ENCODE peak calls at places on chromosomes 16 and 17, in five cellular contexts. V is HCT116, N is endothelial cell of umbilical vein, R is upper lobe of left lung, K is prostate gland. G is an unnamed sample.
A peak's percentile ranks its signal among the peaks of the same experiment; 100 is the strongest.

GRCh38 chr17:43658890-43659289 is 2.8 kb downstream of the MEOX1 start:
- DNase-seq in V (no peak), K (no peak), R (no peak), N (no peak), G (no peak)

GRCh38 chr17:40564883-40565744 is at the start of gene CCR7:
- DNase-seq in N (no peak), K (no peak), R (no peak), V (no peak), G (no peak)

GRCh38 chr16:14307623-14308356 is 236.7 kb downstream of the MRTFB start:
- DNase-seq in V (no peak), N (no peak), K (no peak), R (no peak), G (no peak)

GRCh38 chr17:1929896-1930750 is 95.0 kb downstream of the RTN4RL1 start:
- DNase-seq in N (no peak), R (no peak), V (no peak), K (no peak), G (no peak)

GRCh38 chr17:74015316-74015715 is 188.2 kb upstream of the RPL38 start:
- DNase-seq in V (no peak), R (no peak), K (no peak), N (no peak), G (no peak)

GRCh38 chr16:66357523-66357928 is 9.0 kb upstream of the CDH5 start:
- DNase-seq in V (peak; percentile 72), N (peak; percentile 93), R (no peak), K (peak; percentile 36), G (peak; percentile 75)

GRCh38 chr17:35889818-35890773 is 9.9 kb upstream of the CCL5 start:
- DNase-seq in K (no peak), V (no peak), N (peak; percentile 52), R (no peak), G (no peak)

GRCh38 chr16:19113577-19114358 is at the start of gene ITPRIPL2:
- DNase-seq in N (peak; percentile 83), K (peak; percentile 85), R (peak; percentile 87), V (peak; percentile 79), G (peak; percentile 95)

GRCh38 chr17:37286430-37286829 is 89.4 kb upstream of the C17orf78 start:
- DNase-seq in N (peak; percentile 8), R (no peak), V (no peak), K (no peak), G (no peak)

GRCh38 chr16:79411357-79411756 is 189.2 kb downstream of the MAF start:
- DNase-seq in N (no peak), R (no peak), K (no peak), V (no peak), G (no peak)

GRCh38 chr17:80771612-80772005 is 220.0 kb upstream of the CHMP6 start:
- DNase-seq in V (no peak), R (no peak), N (no peak), K (no peak), G (peak; percentile 50)

GRCh38 chr16:75112281-75113045 is 4.1 kb downstream of the LDHD start:
- DNase-seq in N (no peak), V (no peak), K (no peak), R (no peak), G (no peak)

GRCh38 chr16:8847623-8848022 is 21.2 kb downstream of the CARHSP1 start:
- DNase-seq in K (no peak), N (no peak), V (no peak), R (no peak), G (no peak)

GRCh38 chr17:18928726-18929125 is 23.2 kb upstream of the SLC5A10 start:
- DNase-seq in R (no peak), N (no peak), V (no peak), K (no peak), G (no peak)

GRCh38 chr16:12901597-12902436 is at the start of gene SHISA9:
- DNase-seq in V (no peak), N (no peak), R (no peak), K (no peak), G (no peak)

GRCh38 chr17:83198366-83199341 is 119.2 kb downstream of the METRNL start:
- DNase-seq in R (peak; percentile 17), V (no peak), K (no peak), N (no peak), G (peak; percentile 61)

GRCh38 chr16:27305342-27305741 is 8.4 kb upstream of the IL4R start:
- DNase-seq in N (peak; percentile 39), K (no peak), V (no peak), R (peak; percentile 21), G (no peak)

GRCh38 chr17:13725286-13725990 is 123.7 kb upstream of the HS3ST3A1 start:
- DNase-seq in R (no peak), N (no peak), K (no peak), V (no peak), G (no peak)
- TF ChIP-seq POLR2A in R (no peak), N (no peak), K (no peak), V (no peak), G (no peak)

GRCh38 chr16:77722315-77723107 is at the start of gene NUDT7:
- DNase-seq in V (peak; percentile 92), N (peak; percentile 97), R (peak; percentile 99), K (peak; percentile 99), G (peak; percentile 99)
- TF ChIP-seq POLR2AphosphoS5 in V (peak; percentile 81), N (peak; percentile 52), R (peak; percentile 73), K (peak; percentile 87), G (peak; percentile 89)

GRCh38 chr16:89380681-89381080 is 109.7 kb downstream of the ANKRD11 start:
- DNase-seq in R (no peak), K (no peak), V (no peak), N (no peak), G (no peak)
- H3K4me1 ChIP-seq in R (peaks cover 43% of the 10 kb centered on the region), K (peaks cover 6% of the 10 kb centered on the region), V (peaks cover 16% of the 10 kb centered on the region), N (peaks cover 13% of the 10 kb centered on the region), G (peaks cover 40% of the 10 kb centered on the region)

DNA sequence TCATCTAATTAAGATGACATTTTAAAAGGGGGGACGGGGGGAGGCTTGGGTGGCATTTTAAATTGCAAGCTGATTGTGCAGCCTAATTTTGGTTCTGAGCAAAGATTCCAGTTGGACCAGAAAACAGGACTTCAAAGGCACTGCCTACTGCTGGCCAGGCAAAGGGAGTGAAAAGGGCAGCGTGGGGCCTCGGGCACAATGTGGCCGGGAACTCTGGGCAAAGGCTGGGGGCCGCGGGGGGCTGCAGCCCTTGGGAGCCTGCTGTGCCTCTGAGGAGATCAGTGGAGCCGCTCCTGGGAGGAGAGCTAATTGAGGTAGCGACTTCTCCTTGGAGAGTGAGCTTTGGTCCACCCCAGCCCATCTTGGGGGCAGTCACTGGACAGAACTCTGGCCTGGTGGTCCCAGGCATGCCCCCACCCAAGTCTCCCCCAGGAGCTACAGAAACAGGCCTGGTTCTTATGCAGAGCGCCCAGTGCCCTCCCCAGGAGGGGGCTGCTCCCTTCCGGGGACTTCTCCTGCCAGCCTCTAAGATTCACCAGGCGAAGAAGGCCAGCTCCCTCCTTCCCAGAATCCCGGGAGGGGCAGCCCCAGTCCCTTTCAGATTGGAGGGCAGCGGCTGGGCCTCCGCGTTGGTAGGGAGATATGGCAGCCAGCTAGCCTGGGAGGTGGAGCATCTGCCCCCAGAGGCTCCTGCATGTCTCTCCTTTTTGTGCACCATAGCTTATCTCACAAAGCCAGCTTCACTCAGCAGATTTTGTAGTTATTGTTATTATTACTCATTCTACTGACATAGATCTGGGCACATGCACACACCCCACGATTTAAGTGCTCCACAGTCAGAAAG is 115.6 kb downstream of the GNAO1 start:
- DNase-seq in K (no peak), V (no peak), N (no peak), R (no peak), G (no peak)
- TF ChIP-seq POLR2A in K (no peak), V (no peak), N (no peak), R (no peak), G (no peak)